ENCODE peak calls at places on chromosomes 16 and 17, in four cellular contexts. H, C, V and R are unnamed samples.

GRCh38 chr17:65794572-65794971 is 233.1 kb upstream of the AXIN2 start:
- DNase-seq in H (peak; percentile 13), C (no peak), V (peak; percentile 36), R (peak; percentile 35)

GRCh38 chr16:47431960-47432359 is 28.9 kb downstream of the ITFG1 start:
- DNase-seq in H (no peak), C (no peak), V (no peak), R (no peak)

GRCh38 chr16:6937641-6938040 is 395.0 kb upstream of the RBFOX1 start:
- DNase-seq in H (no peak), C (no peak), V (no peak), R (no peak)

GRCh38 chr17:40458001-40458791 is 14.9 kb downstream of the IGFBP4 start:
- DNase-seq in H (peak; percentile 84), C (peak; percentile 57), V (no peak), R (no peak)

GRCh38 chr17:67829331-67829730 is 4.0 kb downstream of the BPTF start:
- DNase-seq in H (no peak), C (no peak), V (no peak), R (no peak)

GRCh38 chr16:23124315-23124714 is 24.9 kb downstream of the USP31 start:
- DNase-seq in H (peak; percentile 83), C (no peak), V (no peak), R (peak; percentile 85)

GRCh38 chr17:42937712-42938596 is 26.3 kb downstream of the AARSD1 start:
- DNase-seq in H (peak; percentile 64), C (no peak), V (peak; percentile 55), R (peak; percentile 65)

GRCh38 chr17:8862213-8863056 is 5.0 kb downstream of the PIK3R6 start:
- DNase-seq in H (no peak), C (no peak), V (no peak), R (no peak)

GRCh38 chr17:83064732-83065659 is 14.4 kb upstream of the METRNL start:
- DNase-seq in H (no peak), C (peak; percentile 35), V (no peak), R (no peak)

GRCh38 chr17:15488557-15488956 is 21.1 kb upstream of the CDRT4 start:
- DNase-seq in H (no peak), C (no peak), V (no peak), R (no peak)

GRCh38 chr16:57361384-57361783 is 2.8 kb downstream of the CCL22 start:
- DNase-seq in H (no peak), C (no peak), V (no peak), R (no peak)

GRCh38 chr17:69506489-69506888 is 92.0 kb downstream of the MAP2K6 start:
- DNase-seq in H (no peak), C (no peak), V (no peak), R (no peak)

GRCh38 chr17:76154935-76155845 is 14.1 kb upstream of the FOXJ1 start:
- DNase-seq in H (no peak), C (no peak), V (no peak), R (no peak)

GRCh38 chr16:8346291-8346690 is 244.0 kb downstream of the TMEM114 start:
- DNase-seq in H (no peak), C (no peak), V (peak; percentile 9), R (no peak)

GRCh38 chr16:86823895-86824671 is 245.7 kb downstream of the FOXL1 start:
- DNase-seq in H (peak; percentile 74), C (no peak), V (no peak), R (peak; percentile 87)

GRCh38 chr16:58421529-58421928 is 29.3 kb downstream of the GINS3 start:
- DNase-seq in H (peak; percentile 37), C (no peak), V (no peak), R (no peak)

GRCh38 chr16:25771812-25772568 is 80.2 kb downstream of the HS3ST4 start:
- DNase-seq in H (no peak), C (no peak), V (peak; percentile 69), R (no peak)

GRCh38 chr16:9092963-9093477 is 1.6 kb downstream of the HAPSTR1 start:
- DNase-seq in H (no peak), C (no peak), V (no peak), R (peak; percentile 30)

GRCh38 chr16:51440096-51440495 is 289.0 kb upstream of the SALL1 start:
- DNase-seq in H (no peak), C (no peak), V (no peak), R (no peak)

GRCh38 chr16:89921699-89922476 is 1.3 kb upstream of the TUBB3 start:
- DNase-seq in H (peak; percentile 94), C (peak; percentile 79), V (peak; percentile 76), R (peak; percentile 91)

DNA sequence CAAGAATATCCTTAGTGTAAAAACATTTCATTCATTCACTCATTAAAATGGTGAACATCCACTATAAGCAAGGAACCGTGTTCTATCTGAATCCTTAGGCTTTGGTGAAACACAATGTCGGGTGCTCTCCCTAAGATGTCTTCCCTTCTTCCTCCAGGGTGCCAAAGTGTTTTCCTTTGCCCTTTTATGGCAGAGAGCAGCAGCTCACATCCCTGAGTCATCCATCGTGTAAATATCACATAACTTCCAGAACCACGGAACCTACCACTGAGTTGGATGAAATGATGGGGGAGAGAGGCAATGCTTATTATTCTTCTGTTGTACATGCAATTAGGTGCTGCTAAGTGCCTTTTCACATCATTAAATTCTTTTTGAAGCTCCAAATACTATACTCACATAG is 50.2 kb downstream of the DNAH3 start:
- DNase-seq in H (peak; percentile 90), C (no peak), V (no peak), R (no peak)
- H3K4me2 ChIP-seq in H (no peak overlapping the region), C (no peak overlapping the region), V (no peak overlapping the region), R (no peak overlapping the region)

GRCh38 chr16:4358236-4358635 is 7.1 kb upstream of the PAM16 start:
- DNase-seq in H (no peak), C (no peak), V (no peak), R (no peak)
- H3K27ac ChIP-seq in H (no peak overlapping the region), C (no peak overlapping the region), V (no peak overlapping the region), R (no peak overlapping the region)

GRCh38 chr17:77779711-77780539 is 178.6 kb upstream of the TNRC6C start:
- DNase-seq in H (no peak), C (no peak), V (no peak), R (no peak)

GRCh38 chr17:77783991-77784820 is 174.3 kb upstream of the TNRC6C start:
- DNase-seq in H (no peak), C (no peak), V (no peak), R (no peak)

GRCh38 chr17:77782611-77783010 is 175.9 kb upstream of the TNRC6C start:
- DNase-seq in H (no peak), C (no peak), V (no peak), R (no peak)

GRCh38 chr17:77778636-77779524 is 179.6 kb upstream of the TNRC6C start:
- DNase-seq in H (no peak), C (no peak), V (no peak), R (no peak)

DNA sequence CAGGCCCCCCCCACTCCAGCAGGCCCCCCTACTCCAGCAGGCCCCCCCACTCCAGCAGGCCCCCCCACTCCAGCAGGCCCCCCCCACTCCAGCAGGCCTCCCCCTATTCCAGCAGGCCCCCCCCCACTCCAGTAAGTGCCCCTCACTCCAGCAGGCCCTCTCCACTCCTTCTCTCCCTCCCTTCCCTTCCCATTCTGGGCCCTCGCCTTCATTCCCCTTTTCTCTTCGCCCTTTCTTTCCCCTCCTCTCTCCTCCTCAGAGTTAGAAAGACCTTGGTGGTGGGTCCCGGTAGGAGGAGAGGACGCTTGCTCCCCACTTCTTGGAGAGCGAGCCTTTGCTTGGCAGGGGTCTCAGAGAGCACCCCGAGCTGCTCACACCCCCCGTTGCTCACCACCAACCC is 177.0 kb upstream of the TNRC6C start:
- DNase-seq in H (no peak), C (no peak), V (no peak), R (no peak)
- H3K9me1 ChIP-seq in H (no peaks in the 10 kb centered on the region), C (no peaks in the 10 kb centered on the region), V (peaks cover 3% of the 10 kb centered on the region), R (no peaks in the 10 kb centered on the region)

GRCh38 chr17:74632196-74632540 is 8.6 kb upstream of the CD300E start:
- DNase-seq in H (no peak), C (no peak), V (no peak), R (no peak)
- H3K4me2 ChIP-seq in H (no peak overlapping the region), C (no peak overlapping the region), V (no peak overlapping the region), R (no peak overlapping the region)